ENCODE peak calls at places on chromosome X, in five cellular contexts. Q is substantia nigra, R is cortex of kidney, G is AG10803, J is NCI-H1092. I is an unnamed sample.

GRCh38 chrX:31258163-31258562 is 186.3 kb upstream of the FTHL17 start:
- DNase-seq in Q (no peak), R (no peak), G (no peak), J (no peak), I (no peak)

GRCh38 chrX:84441143-84441542 is 61.1 kb downstream of the HDX start:
- DNase-seq in Q (no peak), R (no peak), G (no peak), J (no peak), I (no peak)

GRCh38 chrX:114584983-114585842 is 1.3 kb downstream of the HTR2C start:
- DNase-seq in Q (no peak), R (no peak), G (no peak), J (no peak), I (no peak)

GRCh38 chrX:117973175-117974075 is 143.2 kb downstream of the KLHL13 start:
- DNase-seq in Q (no peak), R (no peak), G (no peak), J (peak; percentile 9), I (no peak)

GRCh38 chrX:7065473-7065872 is 82.0 kb upstream of the STS start:
- DNase-seq in Q (no peak), R (no peak), G (no peak), J (no peak), I (no peak)

GRCh38 chrX:115892056-115892708 is 278.4 kb upstream of the AGTR2 start:
- DNase-seq in Q (peak; percentile 25), R (no peak), G (no peak), J (no peak), I (no peak)

GRCh38 chrX:130091976-130092522 is 18.2 kb downstream of the ELF4 start:
- DNase-seq in Q (no peak), R (no peak), G (no peak), J (no peak), I (no peak)

GRCh38 chrX:105636667-105637066 is 185.7 kb upstream of the NRK start:
- DNase-seq in Q (no peak), R (no peak), G (no peak), J (no peak), I (peak; percentile 9)

GRCh38 chrX:17621566-17622270 is 115.6 kb upstream of the SCML1 start:
- DNase-seq in Q (no peak), R (no peak), G (no peak), J (peak; percentile 16), I (no peak)

GRCh38 chrX:154321624-154322023 is 26.0 kb downstream of the TKTL1 start:
- DNase-seq in Q (no peak), R (no peak), G (no peak), J (peak; percentile 18), I (peak; percentile 32)

GRCh38 chrX:134548257-134548732 is 88.3 kb downstream of the HPRT1 start:
- DNase-seq in Q (no peak), R (no peak), G (no peak), J (no peak), I (no peak)